ENCODE peak calls at places on chromosome 6, in four cellular contexts. G, V, Q and J are unnamed samples.

GRCh38 chr6:109469591-109470189 is 13.3 kb downstream of the ZBTB24 start:
- DNase-seq in G (no peak), V (no peak), Q (no peak), J (no peak)

GRCh38 chr6:112739766-112740165 is 392.6 kb downstream of the RFPL4B start:
- DNase-seq in Q (no peak), G (no peak), V (no peak), J (no peak)

GRCh38 chr6:114042267-114043075 is 71.5 kb upstream of the HDAC2 start:
- DNase-seq in Q (no peak), V (no peak), G (no peak), J (no peak)

GRCh38 chr6:130093546-130093945 is 75.2 kb downstream of the L3MBTL3 start:
- DNase-seq in G (no peak), Q (no peak), V (no peak), J (no peak)

GRCh38 chr6:11364971-11365397 is 132.5 kb upstream of the NEDD9 start:
- DNase-seq in V (no peak), Q (no peak), G (no peak), J (no peak)

GRCh38 chr6:128569737-128570438 is 49.5 kb upstream of the PTPRK start:
- DNase-seq in G (no peak), Q (no peak), V (no peak), J (no peak)

GRCh38 chr6:132950556-132950955 is 136.2 kb downstream of the RPS12 start:
- DNase-seq in V (no peak), G (no peak), Q (no peak), J (no peak)

GRCh38 chr6:41618598-41618997 is 19.7 kb upstream of the MDFI start:
- DNase-seq in Q (no peak), V (no peak), G (no peak), J (no peak)

GRCh38 chr6:170222498-170223471 is 68.1 kb downstream of the DLL1 start:
- DNase-seq in Q (no peak), G (peak), V (peak), J (no peak)

GRCh38 chr6:42369568-42369967 is 82.2 kb downstream of the TRERF1 start:
- DNase-seq in V (no peak), Q (no peak), G (no peak), J (no peak)

GRCh38 chr6:70700922-70701876 is 33.5 kb downstream of the SMAP1 start:
- DNase-seq in Q (no peak), G (no peak), V (no peak), J (no peak)

GRCh38 chr6:90955246-90955645 is 368.4 kb upstream of the MAP3K7 start:
- DNase-seq in V (no peak), G (no peak), Q (no peak), J (no peak)

GRCh38 chr6:63456734-63457133 is 115.5 kb upstream of the LOC128125822 start:
- DNase-seq in G (no peak), V (no peak), Q (no peak), J (no peak)

GRCh38 chr6:163705923-163706322 is 291.4 kb downstream of the QKI start:
- DNase-seq in G (no peak), V (no peak), Q (no peak), J (no peak)

GRCh38 chr6:133505680-133506079 is 264.5 kb downstream of the EYA4 start:
- DNase-seq in G (no peak), V (no peak), Q (no peak), J (no peak)

GRCh38 chr6:158573542-158573931 is 13.6 kb downstream of the TMEM181 start:
- DNase-seq in V (no peak), G (no peak), Q (no peak), J (peak)

GRCh38 chr6:53651764-53652401 is 13.7 kb downstream of the KLHL31 start:
- DNase-seq in V (peak), Q (no peak), G (peak), J (no peak)

GRCh38 chr6:68679399-68679798 is 44.3 kb downstream of the ADGRB3 start:
- DNase-seq in Q (no peak), V (no peak), G (no peak), J (no peak)

GRCh38 chr6:156438519-156438918 is 338.7 kb upstream of the ARID1B start:
- DNase-seq in V (no peak), Q (no peak), G (no peak), J (no peak)

GRCh38 chr6:139472341-139473038 is 98.0 kb upstream of the CITED2 start:
- DNase-seq in G (no peak), V (no peak), Q (no peak), J (no peak)

GRCh38 chr6:90406142-90406794 is 109.6 kb upstream of the BACH2 start:
- DNase-seq in Q (no peak), V (no peak), G (no peak), J (no peak)

GRCh38 chr6:140663772-140664171 is 1289.3 kb upstream of the CITED2 start:
- DNase-seq in Q (no peak), G (no peak), V (no peak), J (no peak)